ENCODE peak calls at places on chromosome 6, in five cellular contexts. O is IMR-90, J is A549, K is GM23338, L is OCI-M1. G is an unnamed sample.

GRCh38 chr6:34656378-34657036 is 40.1 kb downstream of the ILRUN start:
- DNase-seq in O (peak), J (no peak), K (no peak), L (peak), G (no peak)

GRCh38 chr6:136511921-136512320 is 38.3 kb downstream of the MAP7 start:
- DNase-seq in O (no peak), J (no peak), K (no peak), L (peak), G (no peak)

GRCh38 chr6:33850869-33851541 is 47.2 kb upstream of the MLN start:
- DNase-seq in O (no peak), J (no peak), K (no peak), L (no peak), G (no peak)

GRCh38 chr6:95847061-95847460 is 168.7 kb upstream of the FUT9 start:
- DNase-seq in O (no peak), J (no peak), K (peak), L (no peak), G (no peak)

GRCh38 chr6:111207141-111207858 is 120.0 kb downstream of the SLC16A10 start:
- DNase-seq in O (peak), J (no peak), K (no peak), L (no peak), G (no peak)

GRCh38 chr6:163193326-163193725 is 221.2 kb upstream of the QKI start:
- DNase-seq in O (no peak), J (no peak), K (no peak), L (no peak), G (no peak)

GRCh38 chr6:111199935-111200822 is 112.9 kb downstream of the SLC16A10 start:
- DNase-seq in O (no peak), J (no peak), K (no peak), L (no peak), G (no peak)

GRCh38 chr6:11497881-11498280 is 39.7 kb upstream of the TMEM170B start:
- DNase-seq in O (no peak), J (no peak), K (no peak), L (no peak), G (no peak)

GRCh38 chr6:16206595-16207037 is 31.8 kb upstream of the GMPR start:
- DNase-seq in O (peak), J (peak), K (peak), L (peak), G (peak)

GRCh38 chr6:23531666-23532065 is 594.3 kb upstream of the NRSN1 start:
- DNase-seq in O (no peak), J (no peak), K (no peak), L (no peak), G (no peak)

GRCh38 chr6:82955841-82956240 is 109.8 kb downstream of the UBE3D start:
- DNase-seq in O (peak), J (no peak), K (no peak), L (no peak), G (no peak)

GRCh38 chr6:3745566-3746118 is 5.9 kb downstream of the PXDC1 start:
- DNase-seq in O (no peak), J (no peak), K (no peak), L (no peak), G (no peak)

G was measured in H7.